ENCODE peak calls at places on chromosomes 5 and 9, in four cellular contexts. O, H, G and C are unnamed samples.

GRCh38 chr5:132003982-132004381 is 7.5 kb downstream of the ACSL6 start:
- DNase-seq in O (no peak), H (no peak), G (no peak), C (no peak)

GRCh38 chr5:169450464-169450863 is 133.1 kb upstream of the SPDL1 start:
- DNase-seq in O (no peak), H (no peak), G (no peak), C (no peak)

GRCh38 chr9:114470581-114470980 is 34.7 kb downstream of the WHRN start:
- DNase-seq in O (no peak), H (no peak), G (no peak), C (no peak)

GRCh38 chr9:97307091-97307490 is 368 bp upstream of the CCDC180 start:
- DNase-seq in O (no peak), H (peak), G (no peak), C (no peak)

GRCh38 chr9:36820392-36820861 is 213.6 kb downstream of the PAX5 start:
- DNase-seq in O (no peak), H (no peak), G (no peak), C (no peak)

GRCh38 chr5:66821626-66822429 is 225.6 kb downstream of the MAST4 start:
- DNase-seq in O (no peak), H (no peak), G (no peak), C (no peak)

GRCh38 chr9:18126776-18127175 is 347.2 kb upstream of the ADAMTSL1 start:
- DNase-seq in O (no peak), H (no peak), G (no peak), C (no peak)

GRCh38 chr5:68088302-68088701 is 127.3 kb upstream of the PIK3R1 start:
- DNase-seq in O (no peak), H (no peak), G (no peak), C (no peak)

GRCh38 chr9:111107141-111107540 is 68.9 kb upstream of the LPAR1 start:
- DNase-seq in O (no peak), H (no peak), G (no peak), C (no peak)

GRCh38 chr5:146222002-146222401 is 18.6 kb downstream of the RBM27 start:
- DNase-seq in O (no peak), H (no peak), G (no peak), C (no peak)

GRCh38 chr5:179256229-179257189 is 88.8 kb downstream of the ADAMTS2 start:
- DNase-seq in O (no peak), H (peak), G (no peak), C (peak)
- H3K4me3 ChIP-seq in O (no peak), H (no peak), G (no peak), C (no peak)

DNA sequence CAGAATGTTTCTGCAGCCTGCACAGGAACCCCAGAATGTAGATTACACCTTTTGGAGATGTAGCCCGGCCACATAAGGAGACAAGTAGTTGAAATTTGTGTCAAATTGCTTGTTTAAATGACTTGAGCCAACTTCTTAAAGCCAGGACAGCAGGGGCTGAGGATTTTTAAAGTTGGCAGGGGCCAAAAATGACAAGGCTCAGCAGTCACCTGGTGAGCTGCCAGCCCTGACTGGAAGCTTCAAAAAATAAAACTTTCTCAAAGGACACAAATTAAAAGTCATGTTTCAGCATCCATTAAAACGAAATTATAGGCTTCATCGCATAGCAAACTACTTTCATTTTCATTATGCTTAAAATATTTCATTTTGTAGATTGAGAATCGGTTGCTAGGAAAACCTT is 340.3 kb upstream of the WWC1 start:
- DNase-seq in O (no peak), H (no peak), G (no peak), C (no peak)
- H3K4me3 ChIP-seq in O (no peak), H (no peak), G (no peak), C (peak)

GRCh38 chr9:86508208-86508903 is 154.1 kb upstream of the TUT7 start:
- DNase-seq in O (no peak), H (no peak), G (no peak), C (no peak)
- H3K4me3 ChIP-seq in O (no peak), H (no peak), G (no peak), C (no peak)

GRCh38 chr5:136134653-136135052 is 2.0 kb downstream of the SMAD5 start:
- DNase-seq in O (no peak), H (no peak), G (no peak), C (no peak)
- H3K4me3 ChIP-seq in O (no peak), H (no peak), G (no peak), C (no peak)

DNA sequence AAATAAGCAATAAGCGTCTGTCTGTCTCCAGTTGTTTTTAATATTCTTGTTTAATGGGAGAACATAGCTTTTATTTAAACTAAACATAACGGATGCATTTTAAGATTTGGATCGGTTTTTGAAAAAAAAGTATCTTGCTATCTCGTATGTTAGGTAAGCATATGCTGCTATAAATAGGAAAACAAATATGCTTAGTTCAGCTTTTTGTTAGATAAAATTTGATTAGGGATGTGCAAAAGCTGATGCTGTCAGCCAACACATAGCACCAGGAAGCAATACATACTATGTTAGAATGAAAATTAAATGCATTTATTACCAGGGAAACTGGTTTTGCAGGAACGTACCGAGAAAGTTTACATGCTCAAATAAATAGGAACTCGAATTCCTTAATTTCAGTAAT is 843.1 kb upstream of the WWC1 start:
- DNase-seq in O (no peak), H (no peak), G (no peak), C (no peak)
- H3K4me3 ChIP-seq in O (no peak), H (no peak), G (no peak), C (no peak)